ENCODE peak calls at places on chromosomes 6 and 20, in four cellular contexts. E, H, U and X are unnamed samples.

GRCh38 chr6:132365319-132365907 is 35.9 kb downstream of the MOXD1 start:
- DNase-seq in H (no peak), U (peak), E (no peak), X (no peak)

GRCh38 chr20:53127027-53127426 is 154.9 kb downstream of the TSHZ2 start:
- DNase-seq in H (no peak), U (no peak), E (no peak), X (no peak)

GRCh38 chr6:105424177-105424783 is 21.4 kb upstream of the PREP start:
- DNase-seq in U (peak), E (peak), H (peak), X (no peak)

GRCh38 chr6:46217671-46218131 is 46.9 kb upstream of the ENPP5 start:
- DNase-seq in U (peak), E (no peak), H (no peak), X (no peak)

GRCh38 chr6:139133272-139133671 is 1.6 kb upstream of the HECA start:
- DNase-seq in H (no peak), E (no peak), U (no peak), X (no peak)

GRCh38 chr6:43575105-43575771 is 600 bp downstream of the XPO5 start:
- DNase-seq in H (no peak), U (no peak), E (no peak), X (no peak)

GRCh38 chr6:132648356-132648755 is 10.6 kb downstream of the TAAR1 start:
- DNase-seq in E (no peak), H (no peak), U (peak), X (no peak)

GRCh38 chr20:48772183-48772976 is 55.4 kb downstream of the PREX1 start:
- DNase-seq in U (no peak), E (no peak), H (no peak), X (no peak)

GRCh38 chr6:166640342-166641043 is 13.4 kb upstream of the RPS6KA2 start:
- DNase-seq in U (no peak), H (no peak), E (no peak), X (no peak)

GRCh38 chr6:12233693-12234551 is 56.2 kb upstream of the EDN1 start:
- DNase-seq in H (no peak), U (peak), E (peak), X (peak)

GRCh38 chr6:158634695-158635426 is 9.7 kb downstream of the DYNLT1 start:
- DNase-seq in E (no peak), H (no peak), U (no peak), X (no peak)

GRCh38 chr6:24740861-24741260 is 21.9 kb upstream of the C6orf62 start:
- DNase-seq in H (no peak), U (no peak), E (no peak), X (no peak)

GRCh38 chr6:108200631-108201030 is 34.8 kb downstream of the NR2E1 start:
- DNase-seq in U (no peak), E (no peak), H (no peak), X (no peak)

GRCh38 chr6:24855389-24856245 is 56.9 kb upstream of the ARMH2 start:
- DNase-seq in U (peak), E (peak), H (peak), X (no peak)

GRCh38 chr20:13420625-13421024 is 199.6 kb downstream of the ISM1 start:
- DNase-seq in U (no peak), H (no peak), E (no peak), X (no peak)

GRCh38 chr20:41135187-41135887 is 2.0 kb upstream of the PLCG1 start:
- DNase-seq in E (peak), U (peak), H (peak), X (peak)

GRCh38 chr6:14732845-14733757 is 512.8 kb upstream of the JARID2 start:
- DNase-seq in U (no peak), E (no peak), H (no peak), X (no peak)

GRCh38 chr6:20115269-20116005 is 96.8 kb downstream of the MBOAT1 start:
- DNase-seq in U (no peak), E (no peak), H (no peak), X (no peak)

GRCh38 chr20:4065405-4065841 is 50.1 kb upstream of the RNF24 start:
- DNase-seq in E (no peak), U (no peak), H (no peak), X (no peak)

GRCh38 chr6:156982168-156982567 is 205.0 kb downstream of the ARID1B start:
- DNase-seq in U (no peak), H (no peak), E (no peak), X (no peak)